ENCODE peak calls at places on chromosomes 7 and 10, in eight cellular contexts. One of them, this sample, is unnamed.

GRCh38 chr10:132550366-132551092 is 12.9 kb downstream of the INPP5A start:
- DNase-seq in transverse colon: no peak
- DNase-seq in HL-60: no peak
- DNase-seq in GM12864: no peak
- DNase-seq in IMR-90: no peak
- DNase-seq in fibroblast of mammary gland: no peak
- DNase-seq in body of pancreas: no peak
- DNase-seq in heart right ventricle: no peak
- DNase-seq in this sample: no peak

GRCh38 chr7:157834501-157835143 is 497.8 kb downstream of the DNAJB6 start:
- DNase-seq in transverse colon: no peak
- DNase-seq in HL-60: no peak
- DNase-seq in GM12864: no peak
- DNase-seq in IMR-90: no peak
- DNase-seq in fibroblast of mammary gland: peak
- DNase-seq in body of pancreas: no peak
- DNase-seq in heart right ventricle: no peak
- DNase-seq in this sample: no peak

GRCh38 chr10:127115086-127115485 is 81.3 kb downstream of the INSYN2A start:
- DNase-seq in transverse colon: no peak
- DNase-seq in HL-60: no peak
- DNase-seq in GM12864: no peak
- DNase-seq in IMR-90: no peak
- DNase-seq in fibroblast of mammary gland: peak
- DNase-seq in body of pancreas: no peak
- DNase-seq in heart right ventricle: no peak
- DNase-seq in this sample: no peak

GRCh38 chr10:56296626-56297025 is 64.4 kb downstream of the ZWINT start:
- DNase-seq in transverse colon: no peak
- DNase-seq in HL-60: no peak
- DNase-seq in GM12864: no peak
- DNase-seq in IMR-90: no peak
- DNase-seq in fibroblast of mammary gland: no peak
- DNase-seq in body of pancreas: no peak
- DNase-seq in heart right ventricle: no peak
- DNase-seq in this sample: no peak

GRCh38 chr7:72030994-72031667 is 381.0 kb downstream of the CALN1 start:
- DNase-seq in transverse colon: no peak
- DNase-seq in HL-60: no peak
- DNase-seq in GM12864: no peak
- DNase-seq in IMR-90: no peak
- DNase-seq in fibroblast of mammary gland: no peak
- DNase-seq in body of pancreas: no peak
- DNase-seq in heart right ventricle: no peak
- DNase-seq in this sample: no peak

GRCh38 chr10:8159628-8160165 is 105.2 kb downstream of the GATA3 start:
- DNase-seq in transverse colon: no peak
- DNase-seq in HL-60: no peak
- DNase-seq in GM12864: no peak
- DNase-seq in IMR-90: no peak
- DNase-seq in fibroblast of mammary gland: no peak
- DNase-seq in body of pancreas: no peak
- DNase-seq in heart right ventricle: no peak
- DNase-seq in this sample: no peak

GRCh38 chr10:2610946-2611345 is 456.4 kb upstream of the PFKP start:
- DNase-seq in transverse colon: no peak
- DNase-seq in HL-60: no peak
- DNase-seq in GM12864: no peak
- DNase-seq in IMR-90: no peak
- DNase-seq in fibroblast of mammary gland: no peak
- DNase-seq in body of pancreas: no peak
- DNase-seq in heart right ventricle: no peak
- DNase-seq in this sample: no peak

GRCh38 chr10:115129752-115130151 is 36.6 kb downstream of the ATRNL1 start:
- DNase-seq in transverse colon: no peak
- DNase-seq in HL-60: no peak
- DNase-seq in GM12864: no peak
- DNase-seq in IMR-90: peak
- DNase-seq in fibroblast of mammary gland: peak
- DNase-seq in body of pancreas: no peak
- DNase-seq in heart right ventricle: no peak
- DNase-seq in this sample: peak

GRCh38 chr7:99535667-99536066 is 16.2 kb downstream of the FAM200A start:
- DNase-seq in transverse colon: no peak
- DNase-seq in HL-60: no peak
- DNase-seq in GM12864: no peak
- DNase-seq in IMR-90: no peak
- DNase-seq in fibroblast of mammary gland: no peak
- DNase-seq in body of pancreas: no peak
- DNase-seq in heart right ventricle: no peak
- DNase-seq in this sample: no peak

GRCh38 chr10:97274828-97275227 is 17.6 kb downstream of the ARHGAP19 start:
- DNase-seq in transverse colon: no peak
- DNase-seq in HL-60: no peak
- DNase-seq in GM12864: no peak
- DNase-seq in IMR-90: no peak
- DNase-seq in fibroblast of mammary gland: no peak
- DNase-seq in body of pancreas: no peak
- DNase-seq in heart right ventricle: no peak
- DNase-seq in this sample: no peak

GRCh38 chr7:116377721-116378120 is 121.8 kb upstream of the CAV2 start:
- DNase-seq in transverse colon: no peak
- DNase-seq in HL-60: no peak
- DNase-seq in GM12864: no peak
- DNase-seq in IMR-90: no peak
- DNase-seq in fibroblast of mammary gland: no peak
- DNase-seq in body of pancreas: no peak
- DNase-seq in heart right ventricle: no peak
- DNase-seq in this sample: no peak

DNA sequence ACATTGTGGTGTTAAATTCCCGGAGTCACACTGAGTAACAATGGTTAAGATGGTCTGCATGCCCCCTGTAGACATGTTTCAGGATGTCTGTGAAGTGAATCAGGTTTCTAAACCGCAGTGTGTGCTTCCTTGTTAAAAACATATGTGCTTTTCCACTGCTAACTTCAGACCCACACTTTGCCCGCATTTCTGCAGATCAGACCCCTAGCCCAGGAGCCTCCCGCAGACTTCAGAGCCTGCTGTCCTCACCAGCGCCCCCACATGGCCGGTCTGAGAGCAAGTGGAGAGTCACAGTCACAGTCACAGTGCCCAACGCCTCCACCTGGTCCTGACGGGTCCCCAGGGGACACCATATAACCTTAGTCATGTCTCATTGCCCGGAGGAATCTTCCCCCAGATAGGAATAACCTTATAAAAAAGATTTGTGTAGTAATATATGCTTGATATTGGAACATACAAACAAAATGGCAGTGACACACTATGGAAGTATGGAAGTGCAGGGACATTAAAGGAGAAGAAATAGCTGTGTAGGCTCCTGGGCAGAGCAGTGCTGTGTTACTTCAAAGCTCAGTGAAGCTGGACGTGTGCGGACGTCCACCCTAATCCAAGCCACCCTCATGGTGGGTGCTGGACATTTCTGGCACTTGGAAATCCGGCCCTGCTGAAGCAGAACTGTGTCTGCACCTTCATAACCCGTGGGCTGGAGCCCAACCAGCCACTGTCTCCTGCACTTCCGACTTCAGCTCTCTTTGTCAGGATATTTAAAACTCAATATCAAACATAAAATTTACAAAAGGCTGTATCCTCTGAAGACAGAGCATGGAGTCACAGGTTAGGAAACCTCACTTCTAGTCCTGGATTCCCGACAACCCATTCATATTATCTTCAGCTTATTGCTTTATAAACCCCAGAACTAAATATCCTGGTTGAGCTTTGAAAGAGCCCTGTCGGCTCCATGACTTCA is 29.0 kb downstream of the GSTO2 start:
- DNase-seq in transverse colon: no peak
- DNase-seq in HL-60: no peak
- DNase-seq in GM12864: no peak
- DNase-seq in IMR-90: peak
- DNase-seq in fibroblast of mammary gland: peak
- DNase-seq in body of pancreas: no peak
- DNase-seq in heart right ventricle: no peak
- DNase-seq in this sample: peak
- TF ChIP-seq CTCF in transverse colon: no peak
- TF ChIP-seq CTCF in HL-60: no peak
- TF ChIP-seq CTCF in GM12864: peak
- TF ChIP-seq CTCF in IMR-90: peak
- TF ChIP-seq CTCF in fibroblast of mammary gland: peak
- TF ChIP-seq CTCF in body of pancreas: no peak
- TF ChIP-seq CTCF in heart right ventricle: peak
- TF ChIP-seq CTCF in this sample: peak

GRCh38 chr7:56062382-56062781 is 1.7 kb upstream of the SUMF2 start:
- DNase-seq in transverse colon: no peak
- DNase-seq in HL-60: no peak
- DNase-seq in GM12864: no peak
- DNase-seq in IMR-90: peak
- DNase-seq in fibroblast of mammary gland: peak
- DNase-seq in body of pancreas: no peak
- DNase-seq in heart right ventricle: no peak
- DNase-seq in this sample: peak

GRCh38 chr7:56063500-56063881 is 595 bp upstream of the SUMF2 start:
- DNase-seq in transverse colon: no peak
- DNase-seq in HL-60: no peak
- DNase-seq in GM12864: no peak
- DNase-seq in IMR-90: no peak
- DNase-seq in fibroblast of mammary gland: no peak
- DNase-seq in body of pancreas: no peak
- DNase-seq in heart right ventricle: no peak
- DNase-seq in this sample: no peak

DNA sequence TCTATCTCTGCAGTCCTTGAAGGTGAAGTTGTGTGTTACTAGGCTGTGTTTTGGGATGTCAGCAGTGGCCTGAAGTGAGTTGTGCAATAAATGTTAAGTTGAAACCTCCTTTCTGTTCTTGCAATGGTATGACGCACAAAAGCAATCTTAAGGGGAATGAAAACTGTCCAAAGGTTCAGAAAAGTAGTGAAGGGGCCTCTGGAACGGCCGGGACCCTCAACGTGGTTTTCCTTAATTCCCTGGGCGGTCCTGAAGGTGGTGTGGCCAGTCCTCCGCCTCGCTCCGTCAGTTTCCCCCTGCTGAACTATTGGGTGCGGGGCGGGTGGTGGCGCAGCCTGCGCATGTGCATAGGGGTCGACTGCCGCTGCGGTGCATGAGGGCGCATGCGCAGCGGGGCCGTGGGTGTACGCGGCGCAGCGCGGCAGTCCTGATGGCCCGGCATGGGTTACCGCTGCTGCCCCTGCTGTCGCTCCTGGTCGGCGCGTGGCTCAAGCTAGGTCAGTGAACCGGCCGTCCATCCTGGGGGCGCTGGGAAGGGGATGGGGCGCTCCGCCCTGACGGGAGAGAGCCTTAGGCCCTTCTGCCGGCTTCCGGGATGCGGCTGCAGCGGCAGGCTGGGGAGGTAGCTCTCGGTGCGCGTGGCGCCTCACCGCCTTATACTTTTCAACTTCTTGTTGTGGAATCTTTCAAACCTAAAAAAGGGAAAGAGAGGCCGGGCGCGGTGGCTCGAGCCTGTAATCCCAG is at the start of gene SUMF2:
- DNase-seq in transverse colon: peak
- DNase-seq in HL-60: peak
- DNase-seq in GM12864: peak
- DNase-seq in IMR-90: peak
- DNase-seq in fibroblast of mammary gland: peak
- DNase-seq in body of pancreas: peak
- DNase-seq in heart right ventricle: peak
- DNase-seq in this sample: peak
- TF ChIP-seq CTCF in transverse colon: no peak
- TF ChIP-seq CTCF in HL-60: no peak
- TF ChIP-seq CTCF in GM12864: peak
- TF ChIP-seq CTCF in IMR-90: peak
- TF ChIP-seq CTCF in fibroblast of mammary gland: no peak
- TF ChIP-seq CTCF in body of pancreas: no peak
- TF ChIP-seq CTCF in heart right ventricle: peak
- TF ChIP-seq CTCF in this sample: no peak

GRCh38 chr10:101438881-101439391 is 85.0 kb downstream of the BTRC start:
- DNase-seq in transverse colon: no peak
- DNase-seq in HL-60: no peak
- DNase-seq in GM12864: no peak
- DNase-seq in IMR-90: peak
- DNase-seq in fibroblast of mammary gland: no peak
- DNase-seq in body of pancreas: no peak
- DNase-seq in heart right ventricle: no peak
- DNase-seq in this sample: no peak
- TF ChIP-seq CTCF in transverse colon: no peak
- TF ChIP-seq CTCF in HL-60: no peak
- TF ChIP-seq CTCF in GM12864: no peak
- TF ChIP-seq CTCF in IMR-90: peak
- TF ChIP-seq CTCF in fibroblast of mammary gland: no peak
- TF ChIP-seq CTCF in body of pancreas: no peak
- TF ChIP-seq CTCF in heart right ventricle: no peak
- TF ChIP-seq CTCF in this sample: no peak

GRCh38 chr10:89664206-89664605 is 19.2 kb upstream of the PANK1 start:
- DNase-seq in transverse colon: peak
- DNase-seq in HL-60: no peak
- DNase-seq in GM12864: no peak
- DNase-seq in IMR-90: no peak
- DNase-seq in fibroblast of mammary gland: no peak
- DNase-seq in body of pancreas: no peak
- DNase-seq in heart right ventricle: no peak
- DNase-seq in this sample: no peak
- TF ChIP-seq CTCF in transverse colon: no peak
- TF ChIP-seq CTCF in HL-60: no peak
- TF ChIP-seq CTCF in GM12864: no peak
- TF ChIP-seq CTCF in IMR-90: no peak
- TF ChIP-seq CTCF in fibroblast of mammary gland: no peak
- TF ChIP-seq CTCF in body of pancreas: no peak
- TF ChIP-seq CTCF in heart right ventricle: no peak
- TF ChIP-seq CTCF in this sample: no peak

GRCh38 chr10:112746329-112746728 is 203.7 kb upstream of the TCF7L2 start:
- DNase-seq in transverse colon: no peak
- DNase-seq in HL-60: no peak
- DNase-seq in GM12864: no peak
- DNase-seq in IMR-90: no peak
- DNase-seq in fibroblast of mammary gland: no peak
- DNase-seq in body of pancreas: no peak
- DNase-seq in heart right ventricle: no peak
- DNase-seq in this sample: no peak

GRCh38 chr10:112739219-112739969 is 210.7 kb upstream of the TCF7L2 start:
- DNase-seq in transverse colon: no peak
- DNase-seq in HL-60: no peak
- DNase-seq in GM12864: no peak
- DNase-seq in IMR-90: no peak
- DNase-seq in fibroblast of mammary gland: no peak
- DNase-seq in body of pancreas: no peak
- DNase-seq in heart right ventricle: no peak
- DNase-seq in this sample: peak

GRCh38 chr10:112744525-112744924 is 205.5 kb upstream of the TCF7L2 start:
- DNase-seq in transverse colon: peak
- DNase-seq in HL-60: no peak
- DNase-seq in GM12864: no peak
- DNase-seq in IMR-90: no peak
- DNase-seq in fibroblast of mammary gland: no peak
- DNase-seq in body of pancreas: no peak
- DNase-seq in heart right ventricle: no peak
- DNase-seq in this sample: no peak

GRCh38 chr10:112738586-112739218 is 211.3 kb upstream of the TCF7L2 start:
- DNase-seq in transverse colon: no peak
- DNase-seq in HL-60: no peak
- DNase-seq in GM12864: no peak
- DNase-seq in IMR-90: peak
- DNase-seq in fibroblast of mammary gland: no peak
- DNase-seq in body of pancreas: peak
- DNase-seq in heart right ventricle: no peak
- DNase-seq in this sample: peak

GRCh38 chr10:112741830-112742402 is 208.1 kb upstream of the TCF7L2 start:
- DNase-seq in transverse colon: peak
- DNase-seq in HL-60: no peak
- DNase-seq in GM12864: no peak
- DNase-seq in IMR-90: no peak
- DNase-seq in fibroblast of mammary gland: no peak
- DNase-seq in body of pancreas: no peak
- DNase-seq in heart right ventricle: no peak
- DNase-seq in this sample: no peak
- TF ChIP-seq CTCF in transverse colon: no peak
- TF ChIP-seq CTCF in HL-60: no peak
- TF ChIP-seq CTCF in GM12864: no peak
- TF ChIP-seq CTCF in IMR-90: no peak
- TF ChIP-seq CTCF in fibroblast of mammary gland: no peak
- TF ChIP-seq CTCF in body of pancreas: no peak
- TF ChIP-seq CTCF in heart right ventricle: no peak
- TF ChIP-seq CTCF in this sample: no peak

This sample was measured in fibroblast of villous mesenchyme.